ENCODE peak calls at places on chromosome 22, in five cellular contexts. Q, V, Z, N and K are unnamed samples.

GRCh38 chr22:22099194-22099486 is 116.6 kb upstream of the TOP3B start:
- DNase-seq in Q (no peak), V (no peak), Z (no peak), N (no peak), K (no peak)

GRCh38 chr22:38317237-38317994 is at the start of gene CSNK1E:
- DNase-seq in Q (peak), V (peak), Z (peak), N (peak), K (peak)

GRCh38 chr22:30015229-30015797 is 65.0 kb upstream of the HORMAD2 start:
- DNase-seq in Q (no peak), V (no peak), Z (no peak), N (no peak), K (no peak)

GRCh38 chr22:47692811-47693210 is 930.4 kb downstream of the TBC1D22A start:
- DNase-seq in Q (no peak), V (no peak), Z (no peak), N (no peak), K (no peak)

GRCh38 chr22:26675687-26676273 is 18.4 kb downstream of the MIAT start:
- DNase-seq in Q (no peak), V (no peak), Z (no peak), N (no peak), K (no peak)

GRCh38 chr22:44399196-44399837 is 86.6 kb upstream of the SHISAL1 start:
- DNase-seq in Q (no peak), V (no peak), Z (no peak), N (peak), K (no peak)

GRCh38 chr22:42922374-42923177 is 65.5 kb upstream of the ARFGAP3 start:
- DNase-seq in Q (no peak), V (no peak), Z (no peak), N (no peak), K (no peak)

GRCh38 chr22:17578129-17578754 is 14.9 kb downstream of the SLC25A18 start:
- DNase-seq in Q (no peak), V (peak), Z (peak), N (no peak), K (no peak)

GRCh38 chr22:46635756-46636155 is 15.6 kb downstream of the GRAMD4 start:
- DNase-seq in Q (peak), V (no peak), Z (no peak), N (no peak), K (no peak)

GRCh38 chr22:45626198-45626651 is 45.4 kb upstream of the ATXN10 start:
- DNase-seq in Q (no peak), V (no peak), Z (no peak), N (peak), K (no peak)

GRCh38 chr22:45318558-45319318 is 9.0 kb downstream of the FAM118A start:
- DNase-seq in Q (no peak), V (no peak), Z (no peak), N (no peak), K (no peak)

GRCh38 chr22:36702832-36703210 is 731 bp downstream of the CACNG2 start:
- DNase-seq in Q (no peak), V (no peak), Z (peak), N (no peak), K (no peak)

GRCh38 chr22:27613099-27614089 is 188.2 kb downstream of the MN1 start:
- DNase-seq in Q (no peak), V (no peak), Z (no peak), N (peak), K (no peak)

GRCh38 chr22:50529416-50530279 is at the start of gene TYMP:
- DNase-seq in Q (no peak), V (no peak), Z (no peak), N (peak), K (no peak)

GRCh38 chr22:37802310-37803194 is 5.2 kb upstream of the GCAT start:
- DNase-seq in Q (peak), V (peak), Z (no peak), N (no peak), K (peak)

GRCh38 chr22:29641052-29641780 is 37.8 kb downstream of the NF2 start:
- DNase-seq in Q (no peak), V (no peak), Z (no peak), N (no peak), K (peak)

GRCh38 chr22:45597460-45598192 is 74.0 kb upstream of the ATXN10 start:
- DNase-seq in Q (peak), V (no peak), Z (no peak), N (no peak), K (no peak)

GRCh38 chr22:46659791-46660186 is 39.6 kb downstream of the GRAMD4 start:
- DNase-seq in Q (no peak), V (no peak), Z (no peak), N (no peak), K (no peak)

GRCh38 chr22:37815593-37815992 is 7.6 kb upstream of the GALR3 start:
- DNase-seq in Q (no peak), V (no peak), Z (no peak), N (no peak), K (no peak)

GRCh38 chr22:36086170-36086490 is 57.5 kb upstream of the RBFOX2 start:
- DNase-seq in Q (no peak), V (no peak), Z (no peak), N (peak), K (no peak)

GRCh38 chr22:35467788-35468187 is 67.8 kb downstream of the MCM5 start:
- DNase-seq in Q (peak), V (peak), Z (peak), N (peak), K (no peak)

GRCh38 chr22:30212996-30213441 is 33.5 kb downstream of the LIF start:
- DNase-seq in Q (no peak), V (no peak), Z (no peak), N (peak), K (no peak)

GRCh38 chr22:34414467-34415440 is 494.5 kb upstream of the LARGE1 start:
- DNase-seq in Q (peak), V (peak), Z (peak), N (no peak), K (peak)

GRCh38 chr22:27100789-27101188 is 443.4 kb downstream of the MIAT start:
- DNase-seq in Q (peak), V (no peak), Z (no peak), N (no peak), K (peak)

GRCh38 chr22:27074016-27074415 is 416.6 kb downstream of the MIAT start:
- DNase-seq in Q (no peak), V (no peak), Z (no peak), N (no peak), K (no peak)

GRCh38 chr22:19019679-19020032 is 83.6 kb upstream of the PRODH start:
- DNase-seq in Q (no peak), V (no peak), Z (no peak), N (no peak), K (no peak)

GRCh38 chr22:36136988-36137387 is 23.6 kb downstream of the APOL3 start:
- DNase-seq in Q (no peak), V (no peak), Z (no peak), N (no peak), K (no peak)

GRCh38 chr22:30832407-30832987 is 136.1 kb downstream of the MORC2 start:
- DNase-seq in Q (no peak), V (no peak), Z (no peak), N (peak), K (peak)

GRCh38 chr22:18156878-18157713 is 7.1 kb downstream of the USP18 start:
- DNase-seq in Q (peak), V (peak), Z (peak), N (peak), K (peak)

GRCh38 chr22:17804331-17805080 is 30.2 kb upstream of the BID start:
- DNase-seq in Q (no peak), V (no peak), Z (no peak), N (no peak), K (no peak)

GRCh38 chr22:37484115-37485005 is 1.8 kb downstream of the MFNG start:
- DNase-seq in Q (no peak), V (no peak), Z (peak), N (peak), K (no peak)

GRCh38 chr22:37457093-37457893 is 28.9 kb downstream of the MFNG start:
- DNase-seq in Q (peak), V (no peak), Z (peak), N (peak), K (peak)

GRCh38 chr22:34808618-34809017 is 257.3 kb upstream of the ISX start:
- DNase-seq in Q (no peak), V (no peak), Z (no peak), N (no peak), K (no peak)